ENCODE peak calls at places on chromosomes 4 and X, in nine cellular contexts. One of them, this sample, is unnamed.

GRCh38 chrX:23554304-23554703 is 113.0 kb upstream of the PRDX4 start:
- DNase-seq in stimulated activated CD4-positive, alpha-beta T cell treated with anti-CD3 and anti-CD28 coated beads, TNF-alpha, amount 100 ng/mL, for 4 hours: no peak
- DNase-seq in NCI-H1092 treated with DMSO at 0.1 percent for 48 hours: peak; percentile 76
- DNase-seq in stomach: no peak
- DNase-seq in endothelial cell: no peak
- DNase-seq in hypothalamus: no peak
- DNase-seq in EH: peak; percentile 35
- DNase-seq in Right ventricle myocardium superior: no peak
- DNase-seq in activated T-helper 1 cell treated with Interleukin-2 at 50 U/mL for 16 hours: no peak
- DNase-seq in this sample: peak; percentile 39

GRCh38 chrX:41086627-41086932 is 1.3 kb downstream of the USP9X start:
- DNase-seq in stimulated activated CD4-positive, alpha-beta T cell treated with anti-CD3 and anti-CD28 coated beads, TNF-alpha, amount 100 ng/mL, for 4 hours: peak; percentile 0
- DNase-seq in NCI-H1092 treated with DMSO at 0.1 percent for 48 hours: peak; percentile 43
- DNase-seq in stomach: no peak
- DNase-seq in endothelial cell: peak; percentile 56
- DNase-seq in hypothalamus: no peak
- DNase-seq in EH: no peak
- DNase-seq in Right ventricle myocardium superior: no peak
- DNase-seq in activated T-helper 1 cell treated with Interleukin-2 at 50 U/mL for 16 hours: no peak
- DNase-seq in this sample: no peak

GRCh38 chrX:9708923-9709553 is 56.6 kb downstream of the GPR143 start:
- DNase-seq in stimulated activated CD4-positive, alpha-beta T cell treated with anti-CD3 and anti-CD28 coated beads, TNF-alpha, amount 100 ng/mL, for 4 hours: peak; percentile 49
- DNase-seq in NCI-H1092 treated with DMSO at 0.1 percent for 48 hours: peak; percentile 60
- DNase-seq in stomach: peak; percentile 79
- DNase-seq in endothelial cell: peak; percentile 72
- DNase-seq in hypothalamus: peak; percentile 2
- DNase-seq in EH: peak; percentile 67
- DNase-seq in Right ventricle myocardium superior: peak; percentile 82
- DNase-seq in activated T-helper 1 cell treated with Interleukin-2 at 50 U/mL for 16 hours: peak; percentile 67
- DNase-seq in this sample: peak; percentile 51

GRCh38 chr4:73603854-73604584 is 16.2 kb downstream of the RASSF6 start:
- DNase-seq in stimulated activated CD4-positive, alpha-beta T cell treated with anti-CD3 and anti-CD28 coated beads, TNF-alpha, amount 100 ng/mL, for 4 hours: no peak
- DNase-seq in NCI-H1092 treated with DMSO at 0.1 percent for 48 hours: no peak
- DNase-seq in stomach: no peak
- DNase-seq in endothelial cell: no peak
- DNase-seq in hypothalamus: no peak
- DNase-seq in EH: no peak
- DNase-seq in Right ventricle myocardium superior: no peak
- DNase-seq in activated T-helper 1 cell treated with Interleukin-2 at 50 U/mL for 16 hours: no peak
- DNase-seq in this sample: no peak

GRCh38 chr4:94621491-94622080 is 136.2 kb upstream of the BMPR1B start:
- DNase-seq in stimulated activated CD4-positive, alpha-beta T cell treated with anti-CD3 and anti-CD28 coated beads, TNF-alpha, amount 100 ng/mL, for 4 hours: no peak
- DNase-seq in NCI-H1092 treated with DMSO at 0.1 percent for 48 hours: peak; percentile 11
- DNase-seq in stomach: no peak
- DNase-seq in endothelial cell: peak; percentile 27
- DNase-seq in hypothalamus: no peak
- DNase-seq in EH: peak; percentile 60
- DNase-seq in Right ventricle myocardium superior: no peak
- DNase-seq in activated T-helper 1 cell treated with Interleukin-2 at 50 U/mL for 16 hours: no peak
- DNase-seq in this sample: peak; percentile 4

GRCh38 chr4:4524364-4524763 is 17.5 kb downstream of the STX18 start:
- DNase-seq in stimulated activated CD4-positive, alpha-beta T cell treated with anti-CD3 and anti-CD28 coated beads, TNF-alpha, amount 100 ng/mL, for 4 hours: no peak
- DNase-seq in NCI-H1092 treated with DMSO at 0.1 percent for 48 hours: no peak
- DNase-seq in stomach: no peak
- DNase-seq in endothelial cell: peak; percentile 9
- DNase-seq in hypothalamus: no peak
- DNase-seq in EH: peak; percentile 19
- DNase-seq in Right ventricle myocardium superior: no peak
- DNase-seq in activated T-helper 1 cell treated with Interleukin-2 at 50 U/mL for 16 hours: no peak
- DNase-seq in this sample: no peak

GRCh38 chr4:116346750-116347149 is 738.6 kb downstream of the TRAM1L1 start:
- DNase-seq in stimulated activated CD4-positive, alpha-beta T cell treated with anti-CD3 and anti-CD28 coated beads, TNF-alpha, amount 100 ng/mL, for 4 hours: no peak
- DNase-seq in NCI-H1092 treated with DMSO at 0.1 percent for 48 hours: no peak
- DNase-seq in stomach: no peak
- DNase-seq in endothelial cell: no peak
- DNase-seq in hypothalamus: no peak
- DNase-seq in EH: no peak
- DNase-seq in Right ventricle myocardium superior: no peak
- DNase-seq in activated T-helper 1 cell treated with Interleukin-2 at 50 U/mL for 16 hours: no peak
- DNase-seq in this sample: no peak

GRCh38 chr4:95627004-95627403 is 78.2 kb upstream of the UNC5C start:
- DNase-seq in stimulated activated CD4-positive, alpha-beta T cell treated with anti-CD3 and anti-CD28 coated beads, TNF-alpha, amount 100 ng/mL, for 4 hours: no peak
- DNase-seq in NCI-H1092 treated with DMSO at 0.1 percent for 48 hours: no peak
- DNase-seq in stomach: no peak
- DNase-seq in endothelial cell: no peak
- DNase-seq in hypothalamus: no peak
- DNase-seq in EH: no peak
- DNase-seq in Right ventricle myocardium superior: no peak
- DNase-seq in activated T-helper 1 cell treated with Interleukin-2 at 50 U/mL for 16 hours: no peak
- DNase-seq in this sample: no peak

GRCh38 chrX:153771686-153772607 is 7.9 kb downstream of the PLXNB3 start:
- DNase-seq in stimulated activated CD4-positive, alpha-beta T cell treated with anti-CD3 and anti-CD28 coated beads, TNF-alpha, amount 100 ng/mL, for 4 hours: no peak
- DNase-seq in NCI-H1092 treated with DMSO at 0.1 percent for 48 hours: no peak
- DNase-seq in stomach: no peak
- DNase-seq in endothelial cell: no peak
- DNase-seq in hypothalamus: no peak
- DNase-seq in EH: no peak
- DNase-seq in Right ventricle myocardium superior: peak; percentile 16
- DNase-seq in activated T-helper 1 cell treated with Interleukin-2 at 50 U/mL for 16 hours: no peak
- DNase-seq in this sample: no peak

GRCh38 chr4:24471623-24472510 is 112.5 kb downstream of the DHX15 start:
- DNase-seq in stimulated activated CD4-positive, alpha-beta T cell treated with anti-CD3 and anti-CD28 coated beads, TNF-alpha, amount 100 ng/mL, for 4 hours: no peak
- DNase-seq in NCI-H1092 treated with DMSO at 0.1 percent for 48 hours: no peak
- DNase-seq in stomach: no peak
- DNase-seq in endothelial cell: peak; percentile 16
- DNase-seq in hypothalamus: no peak
- DNase-seq in EH: no peak
- DNase-seq in Right ventricle myocardium superior: peak; percentile 46
- DNase-seq in activated T-helper 1 cell treated with Interleukin-2 at 50 U/mL for 16 hours: no peak
- DNase-seq in this sample: no peak

GRCh38 chr4:5609265-5610007 is 98.9 kb downstream of the EVC2 start:
- DNase-seq in stimulated activated CD4-positive, alpha-beta T cell treated with anti-CD3 and anti-CD28 coated beads, TNF-alpha, amount 100 ng/mL, for 4 hours: no peak
- DNase-seq in NCI-H1092 treated with DMSO at 0.1 percent for 48 hours: peak; percentile 30
- DNase-seq in stomach: no peak
- DNase-seq in endothelial cell: no peak
- DNase-seq in hypothalamus: no peak
- DNase-seq in EH: no peak
- DNase-seq in Right ventricle myocardium superior: no peak
- DNase-seq in activated T-helper 1 cell treated with Interleukin-2 at 50 U/mL for 16 hours: no peak
- DNase-seq in this sample: no peak

GRCh38 chrX:15471016-15471415 is 22.1 kb downstream of the PIR start:
- DNase-seq in stimulated activated CD4-positive, alpha-beta T cell treated with anti-CD3 and anti-CD28 coated beads, TNF-alpha, amount 100 ng/mL, for 4 hours: peak; percentile 17
- DNase-seq in NCI-H1092 treated with DMSO at 0.1 percent for 48 hours: peak; percentile 70
- DNase-seq in stomach: peak; percentile 65
- DNase-seq in endothelial cell: peak; percentile 56
- DNase-seq in hypothalamus: no peak
- DNase-seq in EH: peak; percentile 61
- DNase-seq in Right ventricle myocardium superior: peak; percentile 46
- DNase-seq in activated T-helper 1 cell treated with Interleukin-2 at 50 U/mL for 16 hours: peak; percentile 18
- DNase-seq in this sample: peak; percentile 13

GRCh38 chr4:114603455-114603854 is 4.8 kb downstream of the UGT8 start:
- DNase-seq in stimulated activated CD4-positive, alpha-beta T cell treated with anti-CD3 and anti-CD28 coated beads, TNF-alpha, amount 100 ng/mL, for 4 hours: no peak
- DNase-seq in NCI-H1092 treated with DMSO at 0.1 percent for 48 hours: no peak
- DNase-seq in stomach: no peak
- DNase-seq in endothelial cell: no peak
- DNase-seq in hypothalamus: no peak
- DNase-seq in EH: no peak
- DNase-seq in Right ventricle myocardium superior: no peak
- DNase-seq in activated T-helper 1 cell treated with Interleukin-2 at 50 U/mL for 16 hours: no peak
- DNase-seq in this sample: peak; percentile 77

GRCh38 chr4:169724251-169724650 is 33.5 kb downstream of the HPF1 start:
- DNase-seq in stimulated activated CD4-positive, alpha-beta T cell treated with anti-CD3 and anti-CD28 coated beads, TNF-alpha, amount 100 ng/mL, for 4 hours: no peak
- DNase-seq in NCI-H1092 treated with DMSO at 0.1 percent for 48 hours: no peak
- DNase-seq in stomach: no peak
- DNase-seq in endothelial cell: no peak
- DNase-seq in hypothalamus: no peak
- DNase-seq in EH: peak; percentile 85
- DNase-seq in Right ventricle myocardium superior: no peak
- DNase-seq in activated T-helper 1 cell treated with Interleukin-2 at 50 U/mL for 16 hours: no peak
- DNase-seq in this sample: no peak

GRCh38 chrX:49165901-49166881 is 3.6 kb downstream of the MAGIX start:
- DNase-seq in stimulated activated CD4-positive, alpha-beta T cell treated with anti-CD3 and anti-CD28 coated beads, TNF-alpha, amount 100 ng/mL, for 4 hours: peak; percentile 43
- DNase-seq in NCI-H1092 treated with DMSO at 0.1 percent for 48 hours: peak; percentile 94
- DNase-seq in stomach: peak; percentile 66
- DNase-seq in endothelial cell: peak; percentile 45
- DNase-seq in hypothalamus: peak; percentile 36
- DNase-seq in EH: peak; percentile 63
- DNase-seq in Right ventricle myocardium superior: peak; percentile 85
- DNase-seq in activated T-helper 1 cell treated with Interleukin-2 at 50 U/mL for 16 hours: peak; percentile 55
- DNase-seq in this sample: peak; percentile 86

GRCh38 chr4:27397886-27398285 is 537.2 kb downstream of the STIM2 start:
- DNase-seq in stimulated activated CD4-positive, alpha-beta T cell treated with anti-CD3 and anti-CD28 coated beads, TNF-alpha, amount 100 ng/mL, for 4 hours: no peak
- DNase-seq in NCI-H1092 treated with DMSO at 0.1 percent for 48 hours: no peak
- DNase-seq in stomach: no peak
- DNase-seq in endothelial cell: no peak
- DNase-seq in hypothalamus: no peak
- DNase-seq in EH: peak; percentile 92
- DNase-seq in Right ventricle myocardium superior: no peak
- DNase-seq in activated T-helper 1 cell treated with Interleukin-2 at 50 U/mL for 16 hours: no peak
- DNase-seq in this sample: no peak

GRCh38 chr4:185203380-185204237 is at the start of gene CFAP97:
- DNase-seq in stimulated activated CD4-positive, alpha-beta T cell treated with anti-CD3 and anti-CD28 coated beads, TNF-alpha, amount 100 ng/mL, for 4 hours: peak; percentile 74
- DNase-seq in NCI-H1092 treated with DMSO at 0.1 percent for 48 hours: peak; percentile 87
- DNase-seq in stomach: peak; percentile 92
- DNase-seq in endothelial cell: peak; percentile 66
- DNase-seq in hypothalamus: peak; percentile 83
- DNase-seq in EH: peak; percentile 93
- DNase-seq in Right ventricle myocardium superior: peak; percentile 96
- DNase-seq in activated T-helper 1 cell treated with Interleukin-2 at 50 U/mL for 16 hours: peak; percentile 79
- DNase-seq in this sample: peak; percentile 31

GRCh38 chr4:26105372-26105771 is 191.4 kb downstream of the SMIM20 start:
- DNase-seq in stimulated activated CD4-positive, alpha-beta T cell treated with anti-CD3 and anti-CD28 coated beads, TNF-alpha, amount 100 ng/mL, for 4 hours: no peak
- DNase-seq in NCI-H1092 treated with DMSO at 0.1 percent for 48 hours: no peak
- DNase-seq in stomach: no peak
- DNase-seq in endothelial cell: no peak
- DNase-seq in hypothalamus: no peak
- DNase-seq in EH: peak; percentile 8
- DNase-seq in Right ventricle myocardium superior: no peak
- DNase-seq in activated T-helper 1 cell treated with Interleukin-2 at 50 U/mL for 16 hours: no peak
- DNase-seq in this sample: no peak

GRCh38 chrX:104329731-104330130 is 75.0 kb upstream of the ESX1 start:
- DNase-seq in stimulated activated CD4-positive, alpha-beta T cell treated with anti-CD3 and anti-CD28 coated beads, TNF-alpha, amount 100 ng/mL, for 4 hours: no peak
- DNase-seq in NCI-H1092 treated with DMSO at 0.1 percent for 48 hours: no peak
- DNase-seq in stomach: no peak
- DNase-seq in endothelial cell: no peak
- DNase-seq in hypothalamus: no peak
- DNase-seq in EH: no peak
- DNase-seq in Right ventricle myocardium superior: no peak
- DNase-seq in activated T-helper 1 cell treated with Interleukin-2 at 50 U/mL for 16 hours: no peak
- DNase-seq in this sample: no peak

GRCh38 chrX:47637546-47638195 is 7.9 kb upstream of the CFP start:
- DNase-seq in stimulated activated CD4-positive, alpha-beta T cell treated with anti-CD3 and anti-CD28 coated beads, TNF-alpha, amount 100 ng/mL, for 4 hours: no peak
- DNase-seq in NCI-H1092 treated with DMSO at 0.1 percent for 48 hours: no peak
- DNase-seq in stomach: peak; percentile 37
- DNase-seq in endothelial cell: no peak
- DNase-seq in hypothalamus: peak; percentile 17
- DNase-seq in EH: no peak
- DNase-seq in Right ventricle myocardium superior: peak; percentile 68
- DNase-seq in activated T-helper 1 cell treated with Interleukin-2 at 50 U/mL for 16 hours: no peak
- DNase-seq in this sample: no peak

GRCh38 chr4:130478406-130478805 is 1382.5 kb downstream of the C4orf33 start:
- DNase-seq in stimulated activated CD4-positive, alpha-beta T cell treated with anti-CD3 and anti-CD28 coated beads, TNF-alpha, amount 100 ng/mL, for 4 hours: no peak
- DNase-seq in NCI-H1092 treated with DMSO at 0.1 percent for 48 hours: no peak
- DNase-seq in stomach: no peak
- DNase-seq in endothelial cell: no peak
- DNase-seq in hypothalamus: no peak
- DNase-seq in EH: peak; percentile 10
- DNase-seq in Right ventricle myocardium superior: no peak
- DNase-seq in activated T-helper 1 cell treated with Interleukin-2 at 50 U/mL for 16 hours: no peak
- DNase-seq in this sample: no peak

This sample was measured in NCI-H526 treated with DMSO at 0.1 percent for 48 hours.